ENCODE peak calls at places on chromosome 6, in nine cellular contexts. One of them, this sample, is unnamed.

GRCh38 chr6:75946146-75946831 is 126.2 kb downstream of the IMPG1 start:
- DNase-seq in upper lobe of left lung: no peak
- DNase-seq in testis: no peak
- DNase-seq in ovary: no peak
- DNase-seq in A549: no peak
- DNase-seq in uterus: no peak
- DNase-seq in body of pancreas: no peak
- DNase-seq in breast epithelium: no peak
- DNase-seq in HCT116: no peak
- DNase-seq in this sample: no peak

GRCh38 chr6:73657201-73657600 is 3.4 kb upstream of the SLC17A5 start:
- DNase-seq in breast epithelium: no peak
- DNase-seq in uterus: no peak
- DNase-seq in body of pancreas: no peak
- DNase-seq in testis: no peak
- DNase-seq in upper lobe of left lung: no peak
- DNase-seq in HCT116: peak; percentile 59
- DNase-seq in A549: no peak
- DNase-seq in ovary: no peak
- DNase-seq in this sample: no peak

GRCh38 chr6:26103770-26104456 is 16.7 kb downstream of the HFE start:
- DNase-seq in uterus: peak; percentile 89
- DNase-seq in breast epithelium: peak; percentile 88
- DNase-seq in HCT116: peak; percentile 95
- DNase-seq in body of pancreas: peak; percentile 94
- DNase-seq in testis: peak; percentile 91
- DNase-seq in A549: peak; percentile 93
- DNase-seq in ovary: peak; percentile 91
- DNase-seq in upper lobe of left lung: peak; percentile 89
- DNase-seq in this sample: peak; percentile 87

GRCh38 chr6:49072146-49072545 is 390.9 kb downstream of the MMUT start:
- DNase-seq in body of pancreas: no peak
- DNase-seq in HCT116: no peak
- DNase-seq in breast epithelium: no peak
- DNase-seq in A549: no peak
- DNase-seq in uterus: no peak
- DNase-seq in upper lobe of left lung: no peak
- DNase-seq in ovary: no peak
- DNase-seq in testis: no peak
- DNase-seq in this sample: no peak

GRCh38 chr6:169286961-169287360 is 33.3 kb upstream of the THBS2 start:
- DNase-seq in testis: no peak
- DNase-seq in ovary: no peak
- DNase-seq in HCT116: no peak
- DNase-seq in breast epithelium: no peak
- DNase-seq in A549: no peak
- DNase-seq in upper lobe of left lung: no peak
- DNase-seq in uterus: no peak
- DNase-seq in body of pancreas: no peak
- DNase-seq in this sample: no peak

GRCh38 chr6:9401936-9402335 is 966.6 kb upstream of the SLC35B3 start:
- DNase-seq in testis: no peak
- DNase-seq in body of pancreas: no peak
- DNase-seq in breast epithelium: no peak
- DNase-seq in HCT116: no peak
- DNase-seq in uterus: no peak
- DNase-seq in A549: no peak
- DNase-seq in ovary: no peak
- DNase-seq in upper lobe of left lung: no peak
- DNase-seq in this sample: no peak

GRCh38 chr6:1129141-1129540 is 182.8 kb upstream of the FOXQ1 start:
- DNase-seq in uterus: no peak
- DNase-seq in upper lobe of left lung: no peak
- DNase-seq in ovary: no peak
- DNase-seq in HCT116: no peak
- DNase-seq in A549: no peak
- DNase-seq in body of pancreas: no peak
- DNase-seq in testis: no peak
- DNase-seq in breast epithelium: peak; percentile 40
- DNase-seq in this sample: no peak

GRCh38 chr6:25138024-25138696 is 141.0 kb upstream of the CARMIL1 start:
- DNase-seq in A549: peak; percentile 57
- DNase-seq in breast epithelium: peak; percentile 46
- DNase-seq in testis: peak; percentile 57
- DNase-seq in upper lobe of left lung: no peak
- DNase-seq in HCT116: no peak
- DNase-seq in uterus: peak; percentile 61
- DNase-seq in body of pancreas: peak; percentile 61
- DNase-seq in ovary: peak; percentile 60
- DNase-seq in this sample: peak; percentile 70

GRCh38 chr6:148316308-148316707 is 26.3 kb upstream of the SASH1 start:
- DNase-seq in HCT116: no peak
- DNase-seq in breast epithelium: no peak
- DNase-seq in ovary: no peak
- DNase-seq in uterus: no peak
- DNase-seq in testis: no peak
- DNase-seq in upper lobe of left lung: no peak
- DNase-seq in A549: no peak
- DNase-seq in body of pancreas: peak; percentile 15
- DNase-seq in this sample: no peak

GRCh38 chr6:126721581-126722145 is 381.7 kb downstream of the CENPW start:
- DNase-seq in upper lobe of left lung: no peak
- DNase-seq in HCT116: peak; percentile 49
- DNase-seq in A549: peak; percentile 10
- DNase-seq in breast epithelium: no peak
- DNase-seq in body of pancreas: no peak
- DNase-seq in testis: no peak
- DNase-seq in ovary: no peak
- DNase-seq in uterus: no peak
- DNase-seq in this sample: no peak

GRCh38 chr6:165615629-165616028 is 47.4 kb downstream of the PDE10A start:
- DNase-seq in body of pancreas: no peak
- DNase-seq in breast epithelium: no peak
- DNase-seq in ovary: no peak
- DNase-seq in A549: no peak
- DNase-seq in uterus: peak; percentile 23
- DNase-seq in upper lobe of left lung: no peak
- DNase-seq in testis: no peak
- DNase-seq in HCT116: no peak
- DNase-seq in this sample: peak; percentile 28

GRCh38 chr6:132333639-132334516 is 67.4 kb downstream of the MOXD1 start:
- DNase-seq in testis: no peak
- DNase-seq in HCT116: peak; percentile 68
- DNase-seq in breast epithelium: no peak
- DNase-seq in upper lobe of left lung: no peak
- DNase-seq in uterus: no peak
- DNase-seq in ovary: no peak
- DNase-seq in A549: peak; percentile 78
- DNase-seq in body of pancreas: peak; percentile 66
- DNase-seq in this sample: peak; percentile 40

GRCh38 chr6:143397229-143398222 is 53.0 kb downstream of the ADAT2 start:
- DNase-seq in A549: peak; percentile 68
- DNase-seq in body of pancreas: peak; percentile 89
- DNase-seq in uterus: peak; percentile 29
- DNase-seq in breast epithelium: peak; percentile 93
- DNase-seq in upper lobe of left lung: no peak
- DNase-seq in HCT116: peak; percentile 42
- DNase-seq in testis: no peak
- DNase-seq in ovary: peak; percentile 27
- DNase-seq in this sample: peak; percentile 44

GRCh38 chr6:100465701-100466409 is 1.1 kb upstream of the SIM1 start:
- DNase-seq in uterus: no peak
- DNase-seq in upper lobe of left lung: no peak
- DNase-seq in ovary: no peak
- DNase-seq in body of pancreas: no peak
- DNase-seq in testis: no peak
- DNase-seq in breast epithelium: no peak
- DNase-seq in HCT116: no peak
- DNase-seq in A549: no peak
- DNase-seq in this sample: no peak
- H3K4me3 ChIP-seq in uterus: no peak overlapping the region
- H3K4me3 ChIP-seq in upper lobe of left lung: no peak overlapping the region
- H3K4me3 ChIP-seq in ovary: no peak overlapping the region
- H3K4me3 ChIP-seq in body of pancreas: no peak overlapping the region
- H3K4me3 ChIP-seq in testis: no peak overlapping the region
- H3K4me3 ChIP-seq in breast epithelium: peak overlapping the region; percentile 35
- H3K4me3 ChIP-seq in HCT116: no peak overlapping the region
- H3K4me3 ChIP-seq in A549: no peak overlapping the region
- H3K4me3 ChIP-seq in this sample: no peak overlapping the region

DNA sequence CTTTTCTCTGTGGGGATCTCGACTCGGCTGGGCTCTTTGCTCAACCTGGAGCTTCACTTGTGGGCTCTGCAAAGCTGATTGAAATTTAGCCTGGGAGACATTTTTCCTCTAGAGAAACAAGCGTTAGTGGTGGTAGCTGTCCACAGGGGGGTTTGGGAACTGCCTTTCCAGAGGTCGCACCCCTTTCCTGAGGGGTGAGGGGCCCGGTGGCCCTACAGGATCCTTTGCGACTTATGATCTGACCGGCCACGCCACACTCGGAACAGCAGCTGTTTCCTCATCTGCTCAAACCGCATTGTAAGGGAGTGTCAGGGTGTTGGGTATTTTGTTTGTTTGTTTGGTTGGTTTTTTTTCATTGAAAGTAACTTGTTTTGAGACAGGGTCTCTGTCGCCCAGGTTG is 21.0 kb downstream of the PNLDC1 start:
- DNase-seq in uterus: no peak
- DNase-seq in HCT116: no peak
- DNase-seq in body of pancreas: no peak
- DNase-seq in breast epithelium: no peak
- DNase-seq in testis: no peak
- DNase-seq in A549: no peak
- DNase-seq in ovary: no peak
- DNase-seq in upper lobe of left lung: no peak
- DNase-seq in this sample: no peak
- TF ChIP-seq CTCF in uterus: no peak
- TF ChIP-seq CTCF in HCT116: no peak
- TF ChIP-seq CTCF in body of pancreas: no peak
- TF ChIP-seq CTCF in breast epithelium: no peak
- TF ChIP-seq CTCF in testis: no peak
- TF ChIP-seq CTCF in A549: no peak
- TF ChIP-seq CTCF in ovary: no peak
- TF ChIP-seq CTCF in upper lobe of left lung: no peak
- TF ChIP-seq CTCF in this sample: no peak

GRCh38 chr6:10747251-10747972 is at the start of gene TMEM14B:
- DNase-seq in ovary: peak; percentile 100
- DNase-seq in body of pancreas: peak; percentile 100
- DNase-seq in HCT116: peak; percentile 91
- DNase-seq in upper lobe of left lung: peak; percentile 100
- DNase-seq in uterus: peak; percentile 100
- DNase-seq in testis: peak; percentile 99
- DNase-seq in breast epithelium: peak; percentile 98
- DNase-seq in A549: peak; percentile 94
- DNase-seq in this sample: peak; percentile 100
- TF ChIP-seq POLR2A in ovary: peak; percentile 62
- TF ChIP-seq POLR2A in body of pancreas: peak; percentile 91
- TF ChIP-seq POLR2A in HCT116: peak; percentile 92
- TF ChIP-seq POLR2A in upper lobe of left lung: peak; percentile 76
- TF ChIP-seq POLR2A in uterus: peak; percentile 65
- TF ChIP-seq POLR2A in testis: no peak
- TF ChIP-seq POLR2A in breast epithelium: peak; percentile 57
- TF ChIP-seq POLR2A in A549: peak; percentile 88
- TF ChIP-seq POLR2A in this sample: no peak

GRCh38 chr6:167679137-167679736 is 147.5 kb upstream of the AFDN start:
- DNase-seq in breast epithelium: no peak
- DNase-seq in uterus: no peak
- DNase-seq in upper lobe of left lung: no peak
- DNase-seq in body of pancreas: no peak
- DNase-seq in A549: no peak
- DNase-seq in HCT116: no peak
- DNase-seq in ovary: no peak
- DNase-seq in testis: no peak
- DNase-seq in this sample: no peak
- H3K4me3 ChIP-seq in breast epithelium: no peak overlapping the region
- H3K4me3 ChIP-seq in uterus: peak overlapping the region; percentile 21
- H3K4me3 ChIP-seq in upper lobe of left lung: no peak overlapping the region
- H3K4me3 ChIP-seq in body of pancreas: no peak overlapping the region
- H3K4me3 ChIP-seq in A549: no peak overlapping the region
- H3K4me3 ChIP-seq in HCT116: no peak overlapping the region
- H3K4me3 ChIP-seq in ovary: no peak overlapping the region
- H3K4me3 ChIP-seq in testis: peak overlapping the region; percentile 50
- H3K4me3 ChIP-seq in this sample: no peak overlapping the region

GRCh38 chr6:122374307-122374706 is 25.1 kb upstream of the HSF2 start:
- DNase-seq in testis: no peak
- DNase-seq in uterus: no peak
- DNase-seq in breast epithelium: no peak
- DNase-seq in upper lobe of left lung: no peak
- DNase-seq in HCT116: no peak
- DNase-seq in ovary: no peak
- DNase-seq in A549: no peak
- DNase-seq in body of pancreas: no peak
- DNase-seq in this sample: no peak

GRCh38 chr6:122376246-122376645 is 23.2 kb upstream of the HSF2 start:
- DNase-seq in testis: no peak
- DNase-seq in A549: no peak
- DNase-seq in uterus: no peak
- DNase-seq in breast epithelium: no peak
- DNase-seq in ovary: no peak
- DNase-seq in upper lobe of left lung: no peak
- DNase-seq in body of pancreas: no peak
- DNase-seq in HCT116: no peak
- DNase-seq in this sample: no peak

DNA sequence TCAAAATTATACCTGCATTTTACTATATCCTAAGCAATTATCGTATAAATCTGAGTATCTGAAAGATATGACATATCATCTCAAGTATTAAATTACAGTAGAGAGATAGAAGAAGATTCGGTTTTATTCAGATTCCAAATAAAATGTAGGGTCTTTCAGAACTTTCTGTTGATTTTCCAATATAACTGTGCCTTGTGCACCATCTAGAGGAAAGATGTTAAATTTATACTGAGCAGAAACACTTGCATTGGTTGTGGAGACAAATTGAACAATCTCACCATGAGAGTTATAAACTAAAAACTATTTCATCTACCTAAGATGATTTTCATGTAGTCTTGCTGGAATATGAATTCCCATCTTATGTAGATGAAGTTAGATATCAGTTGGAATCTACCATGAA is 26.8 kb upstream of the HSF2 start:
- DNase-seq in breast epithelium: no peak
- DNase-seq in ovary: no peak
- DNase-seq in uterus: no peak
- DNase-seq in testis: no peak
- DNase-seq in upper lobe of left lung: no peak
- DNase-seq in A549: no peak
- DNase-seq in HCT116: no peak
- DNase-seq in body of pancreas: no peak
- DNase-seq in this sample: no peak
- TF ChIP-seq CTCF in breast epithelium: no peak
- TF ChIP-seq CTCF in ovary: no peak
- TF ChIP-seq CTCF in uterus: no peak
- TF ChIP-seq CTCF in testis: no peak
- TF ChIP-seq CTCF in upper lobe of left lung: no peak
- TF ChIP-seq CTCF in A549: peak; percentile 17
- TF ChIP-seq CTCF in HCT116: peak; percentile 23
- TF ChIP-seq CTCF in body of pancreas: no peak
- TF ChIP-seq CTCF in this sample: peak; percentile 30